ENCODE peak calls at places on chromosomes 12 and 14, in nine cellular contexts. F, P, I, M, A, W, G, R and H are unnamed samples.

GRCh38 chr14:96904201-96904600 is 107.0 kb downstream of the VRK1 start:
- DNase-seq in A (no peak), R (no peak), W (no peak), M (no peak), P (no peak), F (no peak), I (no peak), G (no peak), H (no peak)

GRCh38 chr12:93915411-93915810 is 233.0 kb upstream of the PLXNC1 start:
- DNase-seq in R (no peak), W (no peak), A (no peak), G (no peak), M (no peak), F (no peak), P (no peak), I (no peak), H (no peak)

GRCh38 chr12:120224304-120225199 is 23.6 kb upstream of the RPLP0 start:
- DNase-seq in R (peak; percentile 82), W (peak; percentile 62), I (peak; percentile 93), A (no peak), P (no peak), F (no peak), M (no peak), G (no peak), H (peak; percentile 88)

GRCh38 chr12:76183459-76184186 is 99.1 kb upstream of the NAP1L1 start:
- DNase-seq in F (peak; percentile 96), R (no peak), W (peak; percentile 60), A (peak; percentile 99), G (no peak), P (peak; percentile 86), M (peak; percentile 99), I (no peak), H (no peak)

GRCh38 chr12:75294338-75294737 is 35.8 kb downstream of the CAPS2 start:
- DNase-seq in W (no peak), R (no peak), F (no peak), G (no peak), M (no peak), I (no peak), P (no peak), A (no peak), H (no peak)

GRCh38 chr14:64005822-64006221 is 153.0 kb downstream of the SYNE2 start:
- DNase-seq in P (no peak), R (no peak), I (no peak), M (no peak), A (no peak), W (no peak), G (no peak), F (no peak), H (no peak)

GRCh38 chr12:113697646-113698504 is 226.2 kb upstream of the LHX5 start:
- DNase-seq in G (no peak), W (no peak), R (no peak), F (no peak), A (no peak), I (no peak), P (no peak), M (no peak), H (no peak)

GRCh38 chr12:14860490-14860889 is 17.2 kb upstream of the ART4 start:
- DNase-seq in R (no peak), P (no peak), M (no peak), W (no peak), I (no peak), G (no peak), A (no peak), F (no peak), H (no peak)

GRCh38 chr12:127620956-127621355 is 646.0 kb upstream of the TMEM132C start:
- DNase-seq in M (no peak), A (no peak), R (no peak), F (no peak), W (no peak), G (no peak), I (no peak), P (no peak), H (no peak)

GRCh38 chr12:79358716-79359341 is 331.9 kb downstream of the PAWR start:
- DNase-seq in P (no peak), F (no peak), I (no peak), M (no peak), R (no peak), W (no peak), A (no peak), G (no peak), H (no peak)

GRCh38 chr14:69694730-69695663 is 71.9 kb upstream of the SRSF5 start:
- DNase-seq in P (no peak), G (no peak), M (peak; percentile 77), A (no peak), W (no peak), I (no peak), R (no peak), F (no peak), H (no peak)

GRCh38 chr12:31322651-31323248 is 3.2 kb downstream of the SINHCAF start:
- DNase-seq in P (no peak), G (no peak), F (no peak), I (no peak), M (peak; percentile 50), R (no peak), W (no peak), A (peak; percentile 30), H (no peak)

GRCh38 chr12:26976687-26977086 is 37.5 kb downstream of the TM7SF3 start:
- DNase-seq in P (no peak), R (no peak), F (no peak), A (no peak), G (peak; percentile 33), I (no peak), M (no peak), W (no peak), H (no peak)
- H3K4me3 ChIP-seq in P (no peak overlapping the region), R (no peak overlapping the region), F (no peak overlapping the region), A (no peak overlapping the region), G (no peak overlapping the region), I (no peak overlapping the region), M (no peak overlapping the region), W (no peak overlapping the region), H (no peak overlapping the region)

GRCh38 chr12:87866602-87867292 is 162.5 kb downstream of the C12orf50 start:
- DNase-seq in A (peak; percentile 27), G (no peak), I (no peak), P (no peak), F (no peak), M (peak; percentile 17), W (no peak), R (no peak), H (no peak)
- TF ChIP-seq CTCF in A (peak; percentile 56), G (no peak), I (no peak), P (peak; percentile 59), F (peak; percentile 72), M (peak; percentile 60), W (peak; percentile 58), R (no peak), H (peak; percentile 9)

GRCh38 chr14:103161054-103161397 is 37.8 kb downstream of the TNFAIP2 start:
- DNase-seq in I (no peak), A (no peak), M (no peak), P (no peak), R (no peak), G (no peak), W (no peak), F (no peak), H (no peak)

GRCh38 chr14:103157969-103158368 is 34.7 kb downstream of the TNFAIP2 start:
- DNase-seq in M (no peak), G (no peak), F (no peak), A (no peak), W (no peak), I (peak; percentile 60), P (no peak), R (no peak), H (no peak)

GRCh38 chr14:103160321-103161053 is 37.2 kb downstream of the TNFAIP2 start:
- DNase-seq in F (no peak), R (no peak), W (no peak), G (no peak), A (no peak), P (no peak), M (no peak), I (no peak), H (no peak)

GRCh38 chr14:103156733-103157411 is 33.6 kb downstream of the TNFAIP2 start:
- DNase-seq in I (peak; percentile 55), F (no peak), G (no peak), W (no peak), R (no peak), M (no peak), P (no peak), A (no peak), H (no peak)

GRCh38 chr14:103158688-103159087 is 35.4 kb downstream of the TNFAIP2 start:
- DNase-seq in M (no peak), A (no peak), P (no peak), F (no peak), R (no peak), W (no peak), I (no peak), G (no peak), H (no peak)
- H3K4me3 ChIP-seq in M (no peak overlapping the region), A (no peak overlapping the region), P (no peak overlapping the region), F (no peak overlapping the region), R (no peak overlapping the region), W (no peak overlapping the region), I (no peak overlapping the region), G (no peak overlapping the region), H (no peak overlapping the region)

DNA sequence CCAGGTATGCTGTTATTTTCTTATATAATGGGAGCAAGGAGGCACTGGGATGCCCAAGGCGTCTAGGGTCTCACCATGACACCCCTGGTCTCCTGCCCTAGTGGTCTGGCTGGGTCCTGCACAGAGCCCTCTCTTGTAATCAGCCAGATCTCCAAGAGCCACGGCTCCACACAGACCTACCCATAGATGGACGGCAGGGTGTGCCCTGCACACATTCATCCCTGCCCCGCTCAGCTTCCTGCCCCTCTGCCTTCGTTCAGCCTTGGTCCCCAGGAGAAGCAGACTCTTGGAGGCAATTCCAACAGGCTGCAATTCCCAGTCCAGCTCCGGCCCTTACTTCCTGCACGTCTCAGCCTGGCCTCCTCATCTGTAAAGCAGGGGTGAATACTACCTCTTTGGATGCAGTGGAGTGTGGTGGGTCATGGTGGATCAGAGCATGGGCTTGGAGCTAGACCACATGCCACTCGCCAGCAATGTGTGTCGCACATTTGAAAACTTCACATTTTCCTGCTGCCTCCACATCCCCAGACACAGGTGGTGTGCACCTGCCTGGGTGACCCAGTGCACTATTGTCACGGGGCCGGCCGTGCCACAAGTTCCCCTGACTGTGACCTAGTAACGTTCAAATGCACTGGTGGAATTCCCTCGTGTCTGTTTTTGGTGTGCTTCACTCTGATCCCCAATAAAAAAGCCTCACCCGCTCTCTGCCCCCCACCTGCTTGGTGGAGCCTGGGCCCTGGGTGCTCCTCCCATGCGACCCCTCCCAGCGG is 171.1 kb upstream of the PRMT8 start:
- DNase-seq in A (no peak), W (no peak), G (no peak), F (no peak), I (peak; percentile 43), M (no peak), R (peak; percentile 63), P (no peak), H (no peak)
- TF ChIP-seq CTCF in A (no peak), W (no peak), G (no peak), F (no peak), I (no peak), M (no peak), R (no peak), P (no peak), H (no peak)

GRCh38 chr12:121499929-121500793 is 80.7 kb downstream of the KDM2B start:
- DNase-seq in W (peak; percentile 67), M (peak; percentile 71), P (no peak), R (peak; percentile 94), A (peak; percentile 15), G (peak; percentile 75), F (peak; percentile 33), I (peak; percentile 96), H (peak; percentile 81)
- H3K4me3 ChIP-seq in W (no peak overlapping the region), M (no peak overlapping the region), P (no peak overlapping the region), R (no peak overlapping the region), A (no peak overlapping the region), G (peak overlapping the region; percentile 37), F (no peak overlapping the region), I (no peak overlapping the region), H (peak overlapping the region; percentile 14)

GRCh38 chr14:95417492-95417891 is 97.8 kb upstream of the CLMN start:
- DNase-seq in G (no peak), M (no peak), W (no peak), A (no peak), F (no peak), P (no peak), R (no peak), I (no peak), H (no peak)
- TF ChIP-seq CTCF in G (no peak), M (no peak), W (no peak), A (no peak), F (no peak), P (no peak), R (no peak), I (no peak), H (no peak)